ENCODE peak calls at places on chromosomes 16 and 17, in nine cellular contexts. M, S, U, R, B, G, C, E and Y are unnamed samples. For H3K9me3, the result is how much of the 10 kb centered on the place peaks cover.

GRCh38 chr17:57125406-57125805 is 40.4 kb downstream of the AKAP1 start:
- DNase-seq in M (no peak), S (no peak), U (no peak), R (no peak), B (no peak), G (no peak), C (no peak), E (no peak), Y (no peak)

GRCh38 chr17:42230225-42230624 is 35.9 kb upstream of the GHDC start:
- DNase-seq in M (no peak), S (no peak), U (no peak), R (no peak), B (no peak), G (no peak), C (no peak), E (no peak), Y (no peak)

GRCh38 chr17:73201215-73202069 is 8.6 kb downstream of the COG1 start:
- DNase-seq in M (no peak), S (no peak), U (no peak), R (no peak), B (no peak), G (no peak), C (no peak), E (no peak), Y (no peak)

GRCh38 chr16:28504707-28505404 is 1.8 kb downstream of the IL27 start:
- DNase-seq in M (no peak), S (no peak), U (no peak), R (no peak), B (peak), G (no peak), C (no peak), E (no peak), Y (no peak)

GRCh38 chr17:1882836-1883235 is 53.0 kb downstream of the RPA1 start:
- DNase-seq in M (no peak), S (no peak), U (peak), R (no peak), B (no peak), G (peak), C (peak), E (no peak), Y (peak)

GRCh38 chr17:36602030-36602737 is 801 bp downstream of the MRM1 start:
- DNase-seq in M (no peak), S (no peak), U (peak), R (no peak), B (no peak), G (no peak), C (no peak), E (peak), Y (no peak)

GRCh38 chr16:57627184-57627871 is 1.1 kb upstream of the ADGRG1 start:
- DNase-seq in M (no peak), S (no peak), U (peak), R (no peak), B (peak), G (no peak), C (peak), E (no peak), Y (no peak)

GRCh38 chr16:49459953-49460735 is 86.5 kb downstream of the C16orf78 start:
- DNase-seq in M (peak), S (no peak), U (no peak), R (no peak), B (no peak), G (peak), C (no peak), E (no peak), Y (no peak)

GRCh38 chr16:2787406-2787805 is at the start of gene PRSS33:
- DNase-seq in M (peak), S (no peak), U (no peak), R (no peak), B (no peak), G (no peak), C (no peak), E (no peak), Y (no peak)

GRCh38 chr16:84518804-84519341 is 14.4 kb upstream of the MEAK7 start:
- DNase-seq in M (no peak), S (no peak), U (no peak), R (no peak), B (no peak), G (no peak), C (no peak), E (peak), Y (no peak)

DNA sequence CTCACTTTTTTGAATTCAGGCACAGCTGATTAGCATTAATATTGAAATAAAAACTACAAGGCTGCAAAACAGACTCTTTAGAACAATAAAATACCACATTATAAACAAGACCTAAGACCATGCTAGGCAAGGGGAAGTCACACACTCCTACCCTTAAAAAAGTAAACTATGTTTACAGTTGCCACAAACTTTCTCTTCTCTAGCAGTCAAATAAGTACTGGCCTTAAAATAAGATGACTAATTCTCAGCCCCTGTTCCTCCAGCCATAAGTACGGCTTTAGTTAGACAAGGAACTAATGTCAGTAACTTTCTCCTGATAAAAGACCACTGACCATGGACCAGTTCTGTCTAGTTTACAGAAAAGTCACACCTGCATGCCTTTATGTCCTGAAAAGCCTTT is 19.5 kb upstream of the CPHXL start:
- DNase-seq in M (no peak), S (no peak), U (no peak), R (no peak), B (no peak), G (no peak), C (no peak), E (no peak), Y (no peak)
- H3K9me3 ChIP-seq in M (under half), S (under half), U (under half), R (under half), B (under half), G (under half), C (under half), E (under half), Y (under half)

DNA sequence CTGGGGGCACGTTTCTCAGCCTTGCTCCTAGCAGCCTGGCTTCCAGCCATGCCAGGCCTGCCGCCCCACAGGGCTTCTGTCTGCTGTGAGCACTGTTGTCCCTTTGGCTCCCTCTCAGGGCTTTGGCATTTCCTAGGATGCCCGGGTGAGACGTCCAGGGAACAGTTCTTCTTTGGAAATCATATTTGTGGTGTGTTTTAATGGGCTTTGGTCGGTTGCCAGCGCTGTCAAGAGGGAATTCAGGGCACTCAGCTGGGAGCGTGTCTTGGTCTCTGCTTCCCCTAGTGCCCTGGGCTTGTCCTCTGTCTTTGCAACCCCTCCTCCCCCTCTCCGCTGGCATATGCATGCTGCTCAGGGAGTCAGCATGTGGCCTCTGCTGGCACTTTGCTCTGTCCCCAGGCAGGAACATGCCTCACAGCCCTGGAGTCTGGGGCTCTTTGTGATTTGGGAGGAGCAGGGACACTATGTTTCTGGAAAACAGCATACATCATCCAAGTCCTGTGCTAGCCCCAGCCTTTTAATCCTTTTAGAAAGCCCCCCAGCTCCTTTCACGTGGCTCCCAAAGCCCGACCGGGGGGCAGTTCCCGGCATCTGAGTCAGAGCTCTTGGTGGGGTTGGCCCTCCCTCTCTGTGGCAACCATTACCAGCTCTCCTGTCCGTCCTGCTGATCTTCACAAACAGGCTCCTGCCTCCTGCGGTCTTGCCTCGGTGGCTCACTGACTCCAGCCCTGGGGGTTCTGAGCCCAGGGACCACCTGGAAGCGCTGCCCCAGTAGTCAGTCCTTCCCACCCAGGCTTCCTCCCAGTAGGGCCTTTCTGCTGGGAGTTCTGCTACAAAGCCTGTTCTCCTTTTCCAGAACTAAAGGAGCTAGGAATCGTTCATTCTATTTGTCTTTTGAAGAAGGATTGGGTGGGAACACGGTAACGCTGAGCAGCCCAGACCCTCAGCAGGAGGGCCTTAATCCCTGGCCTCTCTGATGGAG is 26.7 kb downstream of the SAP30BP start:
- DNase-seq in M (peak), S (peak), U (peak), R (no peak), B (peak), G (peak), C (peak), E (peak), Y (peak)
- TF ChIP-seq POLR2A in M (no peak), S (no peak), U (no peak), R (no peak), B (no peak), G (no peak), C (no peak), E (no peak), Y (peak)

GRCh38 chr16:80285089-80285488 is 255.7 kb upstream of the DYNLRB2 start:
- DNase-seq in M (no peak), S (no peak), U (peak), R (no peak), B (no peak), G (no peak), C (no peak), E (no peak), Y (no peak)

GRCh38 chr16:80283450-80284392 is 257.1 kb upstream of the DYNLRB2 start:
- DNase-seq in M (no peak), S (no peak), U (peak), R (no peak), B (no peak), G (no peak), C (no peak), E (no peak), Y (no peak)

GRCh38 chr16:80274576-80275191 is 266.1 kb upstream of the DYNLRB2 start:
- DNase-seq in M (no peak), S (no peak), U (peak), R (no peak), B (peak), G (no peak), C (no peak), E (no peak), Y (no peak)

GRCh38 chr16:80277182-80277581 is 263.6 kb upstream of the DYNLRB2 start:
- DNase-seq in M (no peak), S (no peak), U (no peak), R (no peak), B (no peak), G (no peak), C (no peak), E (no peak), Y (no peak)

DNA sequence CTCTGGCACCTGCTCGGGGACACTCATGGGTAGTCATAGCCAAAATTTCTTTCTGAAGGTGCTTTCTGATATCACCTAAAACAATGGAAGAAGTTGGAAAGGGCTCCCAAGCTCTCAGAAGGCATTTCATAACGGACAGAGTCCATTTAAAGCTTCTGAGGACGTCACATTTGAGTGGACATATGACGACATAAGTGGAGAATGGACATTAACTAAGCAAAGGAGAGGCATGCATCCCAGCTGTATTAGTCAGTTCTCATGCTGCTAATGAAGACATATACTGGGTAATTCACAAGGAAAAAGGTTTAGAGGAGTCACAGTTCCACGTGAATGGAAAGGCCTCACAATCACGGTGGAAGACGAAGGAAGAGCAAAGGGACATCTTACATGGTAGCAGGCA is 260.2 kb upstream of the DYNLRB2 start:
- DNase-seq in M (no peak), S (no peak), U (peak), R (no peak), B (no peak), G (no peak), C (no peak), E (no peak), Y (no peak)
- H3K9me3 ChIP-seq in M (under half), S (under half), U (under half), R (under half), B (under half), G (under half), C (under half), E (under half), Y (under half)

GRCh38 chr16:10388987-10389386 is 3.1 kb downstream of the ATF7IP2 start:
- DNase-seq in M (no peak), S (no peak), U (no peak), R (no peak), B (no peak), G (no peak), C (no peak), E (no peak), Y (no peak)
- TF ChIP-seq POLR2A in M (no peak), S (no peak), U (no peak), R (no peak), B (no peak), G (no peak), C (no peak), E (no peak), Y (no peak)

GRCh38 chr16:35734728-35735402 is 2275.5 kb downstream of the TP53TG3F start:
- DNase-seq in M (peak), S (peak), U (no peak), R (no peak), B (no peak), G (no peak), C (no peak), E (no peak), Y (no peak)
- H3K9me3 ChIP-seq in M (under half), S (under half), U (under half), R (under half), B (under half), G (under half), C (under half), E (under half), Y (under half)

GRCh38 chr17:78780335-78780734 is 1.7 kb downstream of the CYTH1 start:
- DNase-seq in M (no peak), S (no peak), U (no peak), R (no peak), B (no peak), G (no peak), C (no peak), E (no peak), Y (no peak)

GRCh38 chr17:78780852-78781338 is 1.2 kb downstream of the CYTH1 start:
- DNase-seq in M (no peak), S (no peak), U (no peak), R (no peak), B (no peak), G (no peak), C (no peak), E (no peak), Y (no peak)

GRCh38 chr17:78781339-78782304 is at the start of gene CYTH1:
- DNase-seq in M (peak), S (peak), U (no peak), R (no peak), B (no peak), G (peak), C (no peak), E (peak), Y (no peak)

GRCh38 chr17:78777886-78778285 is 4.2 kb downstream of the CYTH1 start:
- DNase-seq in M (no peak), S (no peak), U (no peak), R (no peak), B (no peak), G (no peak), C (no peak), E (no peak), Y (no peak)

GRCh38 chr17:78779848-78780247 is 2.2 kb downstream of the CYTH1 start:
- DNase-seq in M (no peak), S (no peak), U (no peak), R (no peak), B (no peak), G (no peak), C (no peak), E (peak), Y (no peak)
- TF ChIP-seq POLR2A in M (no peak), S (peak), U (no peak), R (no peak), B (no peak), G (no peak), C (no peak), E (peak), Y (no peak)

DNA sequence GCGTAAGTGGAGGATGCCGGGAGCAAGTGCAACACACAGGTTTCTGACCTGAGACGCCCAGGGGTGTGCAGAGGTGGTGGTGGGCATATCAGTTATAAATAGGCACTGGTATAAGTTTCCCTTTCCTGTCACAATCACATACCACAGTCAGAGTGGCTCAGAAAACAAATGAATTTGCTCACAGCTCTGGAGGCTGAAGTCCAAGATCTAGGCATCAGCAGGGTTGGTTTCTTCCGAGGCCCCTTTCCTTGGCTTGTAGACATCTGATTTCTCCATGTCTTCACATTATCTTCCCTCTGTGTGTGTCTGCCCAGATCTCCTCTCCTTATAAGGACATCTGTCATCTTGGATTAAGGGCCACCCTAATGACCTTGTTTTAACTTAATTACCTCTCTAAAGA is 250.5 kb upstream of the TNRC6C start:
- DNase-seq in M (no peak), S (no peak), U (no peak), R (no peak), B (no peak), G (no peak), C (no peak), E (no peak), Y (no peak)
- H3K9me3 ChIP-seq in M (under half), S (under half), U (under half), R (under half), B (under half), G (under half), C (half or more), E (under half), Y (under half)